ENCODE peak calls at places on chromosomes 2 and 18, in four cellular contexts. I, B, W and D are unnamed samples. For H3K4me1 and H3K27me3, the result is how much of the 10 kb centered on the place peaks cover.

GRCh38 chr2:181574321-181574720 is 82.6 kb downstream of the CERKL start:
- DNase-seq in I (no peak), B (no peak), W (no peak), D (no peak)

GRCh38 chr2:240528406-240529040 is 29.3 kb downstream of the ANKMY1 start:
- DNase-seq in I (no peak), B (no peak), W (no peak), D (no peak)

GRCh38 chr2:85215074-85216050 is 82.2 kb downstream of the TCF7L1 start:
- DNase-seq in I (no peak), B (no peak), W (no peak), D (peak)

GRCh38 chr2:200761168-200761715 is 50.5 kb upstream of the BZW1 start:
- DNase-seq in I (no peak), B (no peak), W (no peak), D (no peak)

GRCh38 chr2:10211822-10212438 is 89.4 kb downstream of the RRM2 start:
- DNase-seq in I (no peak), B (no peak), W (no peak), D (no peak)

GRCh38 chr2:437772-438393 is 150.0 kb upstream of the ALKAL2 start:
- DNase-seq in I (no peak), B (no peak), W (peak), D (peak)

GRCh38 chr2:97706708-97707345 is 6.5 kb upstream of the ZAP70 start:
- DNase-seq in I (no peak), B (no peak), W (no peak), D (peak)

GRCh38 chr2:147549054-147549453 is 295.8 kb upstream of the ACVR2A start:
- DNase-seq in I (no peak), B (no peak), W (no peak), D (no peak)

GRCh38 chr18:68979737-68980136 is 181.9 kb downstream of the CCDC102B start:
- DNase-seq in I (no peak), B (no peak), W (no peak), D (no peak)

GRCh38 chr2:222024934-222025890 is 273.6 kb downstream of the PAX3 start:
- DNase-seq in I (no peak), B (peak), W (no peak), D (no peak)

GRCh38 chr2:180507028-180507427 is 473.4 kb upstream of the UBE2E3 start:
- DNase-seq in I (no peak), B (no peak), W (no peak), D (no peak)

GRCh38 chr2:201798252-201798918 is 8.0 kb upstream of the CDK15 start:
- DNase-seq in I (no peak), B (no peak), W (no peak), D (no peak)

GRCh38 chr2:113240150-113240914 is 38.4 kb downstream of the PAX8 start:
- DNase-seq in I (peak), B (no peak), W (no peak), D (peak)

GRCh38 chr2:133097666-133098065 is 427.7 kb upstream of the LYPD1 start:
- DNase-seq in I (no peak), B (no peak), W (no peak), D (no peak)

GRCh38 chr2:165274698-165275097 is 35.5 kb downstream of the SCN2A start:
- DNase-seq in I (peak), B (no peak), W (no peak), D (peak)

GRCh38 chr18:79494936-79495335 is 99.2 kb downstream of the NFATC1 start:
- DNase-seq in I (no peak), B (no peak), W (no peak), D (no peak)

GRCh38 chr18:72727038-72727690 is 140.6 kb downstream of the NETO1 start:
- DNase-seq in I (no peak), B (no peak), W (no peak), D (no peak)

GRCh38 chr2:102159295-102159694 is 16.7 kb downstream of the IL1R1 start:
- DNase-seq in I (no peak), B (no peak), W (no peak), D (no peak)

GRCh38 chr2:241810304-241811208 is 1.6 kb downstream of the NEU4 start:
- DNase-seq in I (peak), B (no peak), W (no peak), D (peak)

GRCh38 chr2:47336259-47337238 is 66.4 kb upstream of the MSH2 start:
- DNase-seq in I (no peak), B (no peak), W (no peak), D (peak)

GRCh38 chr2:7845332-7845731 is 836.5 kb upstream of the ID2 start:
- DNase-seq in I (no peak), B (no peak), W (no peak), D (no peak)

GRCh38 chr2:40343904-40344303 is 108.0 kb downstream of the SLC8A1 start:
- DNase-seq in I (no peak), B (no peak), W (no peak), D (no peak)

GRCh38 chr2:22175002-22175401 is 1051.2 kb downstream of the TDRD15 start:
- DNase-seq in I (no peak), B (no peak), W (no peak), D (no peak)

GRCh38 chr2:226995625-226996041 is 159.8 kb downstream of the RHBDD1 start:
- DNase-seq in I (no peak), B (no peak), W (no peak), D (peak)

GRCh38 chr2:65142515-65142914 is 12.6 kb upstream of the RAB1A start:
- DNase-seq in I (no peak), B (no peak), W (no peak), D (no peak)

GRCh38 chr2:196166876-196167275 is 4.5 kb downstream of the STK17B start:
- DNase-seq in I (no peak), B (no peak), W (peak), D (no peak)

DNA sequence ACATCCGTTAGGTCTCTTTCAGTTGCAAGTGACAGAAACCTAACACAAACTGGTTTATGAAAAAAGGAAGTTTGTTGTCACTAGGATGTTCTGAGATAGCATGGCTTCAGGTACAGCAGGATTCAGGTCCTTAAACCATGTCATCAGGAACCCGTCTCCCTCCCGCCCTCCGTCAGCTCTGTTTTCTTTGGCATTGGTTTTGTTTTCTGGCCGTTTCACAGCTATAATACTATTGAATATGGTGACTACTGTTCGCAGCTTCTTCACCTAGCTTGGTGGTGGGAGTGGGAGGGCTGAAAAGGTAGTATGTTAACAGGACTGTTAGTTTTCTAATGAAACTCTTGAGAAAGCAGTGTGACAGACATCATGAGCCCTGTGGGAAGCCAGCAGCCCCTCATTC is 12.0 kb downstream of the PTMA start:
- DNase-seq in I (no peak), B (no peak), W (no peak), D (no peak)
- H3K4me1 ChIP-seq in I (under half), B (under half), W (under half), D (under half)

GRCh38 chr2:120421830-120422175 is 75.9 kb downstream of the INHBB start:
- DNase-seq in I (no peak), B (no peak), W (no peak), D (no peak)
- H3K27me3 ChIP-seq in I (under half), B (under half), W (under half), D (under half)

DNA sequence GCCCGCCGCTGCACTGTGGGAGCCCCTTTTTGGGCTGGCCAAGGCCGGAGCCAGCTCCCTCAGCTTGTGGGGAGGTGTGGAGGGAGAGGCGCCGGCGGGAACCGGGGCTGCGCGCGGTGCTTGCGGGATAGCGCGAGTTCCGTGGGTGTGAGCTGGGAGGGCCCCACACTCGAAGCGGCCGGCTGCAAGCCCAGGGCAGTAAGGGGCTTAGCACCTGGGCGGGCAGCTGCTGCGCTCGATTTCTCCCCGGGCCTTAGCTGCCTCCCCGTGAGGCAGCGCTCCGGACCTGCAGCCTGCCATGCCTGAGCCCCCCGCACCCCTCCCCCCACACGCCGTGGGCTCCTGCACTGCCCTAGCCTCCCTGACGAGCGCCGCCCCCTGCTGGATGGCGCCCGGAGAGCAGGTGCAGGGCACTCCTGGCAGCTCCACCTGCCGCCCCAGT is 124.4 kb downstream of the CCDC178 start:
- DNase-seq in I (no peak), B (no peak), W (no peak), D (no peak)
- H3K27ac ChIP-seq in I (no peak), B (no peak), W (no peak), D (no peak)

DNA sequence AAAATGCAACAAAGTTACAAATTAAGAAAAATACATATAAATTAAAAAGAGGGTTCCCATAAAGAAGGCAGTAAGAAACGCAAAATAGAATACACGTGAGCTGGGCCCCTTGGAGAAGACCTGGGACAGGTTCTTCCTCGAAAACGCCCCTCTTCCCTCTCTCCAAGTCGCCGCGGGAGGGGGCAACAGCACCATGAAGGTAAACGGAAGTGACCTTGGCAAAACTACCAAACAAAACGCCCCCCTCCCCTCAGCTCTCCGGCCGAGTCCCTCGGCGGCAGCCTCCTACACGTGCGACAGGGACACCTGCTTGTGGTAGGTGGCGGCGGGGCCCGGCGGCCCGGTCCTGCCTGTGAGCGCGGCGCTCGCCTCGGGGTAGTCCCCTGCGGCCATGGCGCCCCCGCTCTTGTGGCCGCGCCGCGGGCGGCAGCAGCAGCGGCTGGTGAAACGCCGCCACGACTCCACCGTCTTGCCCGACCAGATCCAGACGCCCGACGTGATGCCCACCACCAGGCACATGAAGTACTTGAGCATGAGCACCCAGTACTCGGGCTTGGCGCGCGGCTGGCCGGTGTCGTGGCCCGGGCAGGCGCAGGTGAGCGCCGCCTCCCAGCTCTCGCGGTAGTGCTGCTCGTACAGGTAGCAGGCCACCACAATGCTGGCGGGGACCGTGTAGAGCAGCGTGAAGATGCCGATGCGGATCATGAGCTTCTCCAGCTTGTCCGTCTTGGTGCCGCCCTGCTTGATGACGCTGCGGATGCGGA is 2.8 kb downstream of the FZD5 start:
- DNase-seq in I (no peak), B (no peak), W (no peak), D (peak)
- H3K4me1 ChIP-seq in I (under half), B (under half), W (under half), D (half or more)

GRCh38 chr2:218891275-218892135 is 10.9 kb downstream of the WNT10A start:
- DNase-seq in I (no peak), B (no peak), W (no peak), D (no peak)
- H3K27me3 ChIP-seq in I (under half), B (half or more), W (under half), D (under half)

DNA sequence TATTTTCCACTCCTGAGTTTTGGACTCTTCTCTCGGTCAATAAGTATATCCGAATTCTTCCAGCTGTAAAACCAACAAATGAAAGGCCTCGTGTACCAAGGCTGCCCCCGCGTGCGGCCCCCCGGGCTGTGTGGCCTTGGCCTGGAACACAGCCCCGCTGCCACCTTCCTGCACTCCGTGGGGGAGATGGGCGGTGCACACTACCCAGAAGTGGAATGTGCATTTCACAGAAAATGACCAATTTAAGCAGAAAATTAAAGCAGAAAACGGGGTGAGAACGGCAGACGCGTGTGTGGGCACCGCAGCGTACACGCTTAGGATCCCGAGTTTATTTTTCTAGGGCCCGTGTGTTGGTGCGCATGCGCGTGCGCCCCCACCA is 34.4 kb upstream of the ZNF516 start:
- DNase-seq in I (no peak), B (no peak), W (no peak), D (no peak)
- H3K27ac ChIP-seq in I (no peak), B (no peak), W (no peak), D (peak)

GRCh38 chr2:54997826-54998225 is 52.4 kb downstream of the RTN4 start:
- DNase-seq in I (no peak), B (no peak), W (no peak), D (no peak)
- H3K4me1 ChIP-seq in I (under half), B (under half), W (under half), D (under half)

GRCh38 chr18:50195689-50196088 is 742 bp upstream of the MYO5B start:
- DNase-seq in I (no peak), B (no peak), W (no peak), D (peak)

GRCh38 chr18:50193796-50194622 is 938 bp downstream of the MYO5B start:
- DNase-seq in I (no peak), B (peak), W (no peak), D (peak)

GRCh38 chr18:50190926-50191325 is 4.0 kb downstream of the MYO5B start:
- DNase-seq in I (no peak), B (no peak), W (no peak), D (no peak)

GRCh38 chr18:50194623-50195532 is at the start of gene MYO5B:
- DNase-seq in I (no peak), B (peak), W (peak), D (peak)

GRCh38 chr18:50192903-50193795 is 1.8 kb downstream of the MYO5B start:
- DNase-seq in I (no peak), B (no peak), W (no peak), D (peak)
- H3K27me3 ChIP-seq in I (under half), B (half or more), W (under half), D (half or more)